ENCODE peak calls at places on chromosomes 7 and 10, in five cellular contexts. R, H, N, P and I are unnamed samples.

GRCh38 chr7:114426824-114427223 is 12.2 kb downstream of the FOXP2 start:
- DNase-seq in R (no peak), H (no peak), N (no peak), P (peak; percentile 44), I (no peak)

GRCh38 chr10:129756912-129757861 is 206.9 kb downstream of the EBF3 start:
- DNase-seq in R (no peak), H (peak; percentile 10), N (no peak), P (no peak), I (peak; percentile 67)

GRCh38 chr7:158141806-158142518 is 445.7 kb downstream of the PTPRN2 start:
- DNase-seq in R (no peak), H (no peak), N (no peak), P (no peak), I (no peak)

GRCh38 chr10:70109064-70109729 is 23.4 kb downstream of the AIFM2 start:
- DNase-seq in R (no peak), H (no peak), N (no peak), P (no peak), I (no peak)

GRCh38 chr7:143514487-143514886 is 36.8 kb downstream of the TAS2R41 start:
- DNase-seq in R (no peak), H (no peak), N (no peak), P (no peak), I (no peak)

GRCh38 chr7:106462914-106463482 is 178.2 kb upstream of the NAMPT start:
- DNase-seq in R (no peak), H (no peak), N (no peak), P (no peak), I (no peak)

GRCh38 chr10:35059486-35059885 is 30.7 kb downstream of the CUL2 start:
- DNase-seq in R (no peak), H (no peak), N (no peak), P (no peak), I (no peak)

GRCh38 chr10:26437637-26438461 is at the start of gene APBB1IP:
- DNase-seq in R (no peak), H (peak; percentile 89), N (no peak), P (no peak), I (peak; percentile 96)

GRCh38 chr7:106959753-106960152 is 84.8 kb upstream of the PRKAR2B start:
- DNase-seq in R (peak; percentile 35), H (no peak), N (no peak), P (no peak), I (no peak)

GRCh38 chr10:131834152-131834810 is 66.5 kb upstream of the PPP2R2D start:
- DNase-seq in R (no peak), H (no peak), N (no peak), P (no peak), I (no peak)

GRCh38 chr10:132948351-132948750 is 6.0 kb upstream of the CFAP46 start:
- DNase-seq in R (no peak), H (no peak), N (no peak), P (no peak), I (peak; percentile 69)

GRCh38 chr7:43164757-43165156 is 52.3 kb downstream of the HECW1 start:
- DNase-seq in R (no peak), H (no peak), N (peak; percentile 33), P (peak; percentile 77), I (no peak)

GRCh38 chr7:90165724-90166123 is 11.5 kb downstream of the STEAP1 start:
- DNase-seq in R (no peak), H (no peak), N (no peak), P (no peak), I (no peak)

GRCh38 chr10:90352288-90352687 is 505.6 kb downstream of the HTR7 start:
- DNase-seq in R (no peak), H (no peak), N (no peak), P (no peak), I (no peak)

GRCh38 chr10:132107947-132108877 is 42.5 kb downstream of the JAKMIP3 start:
- DNase-seq in R (no peak), H (no peak), N (no peak), P (no peak), I (peak; percentile 71)

GRCh38 chr10:124075116-124075955 is 18.1 kb downstream of the CHST15 start:
- DNase-seq in R (no peak), H (no peak), N (no peak), P (no peak), I (no peak)

GRCh38 chr10:49282879-49283321 is 16.1 kb upstream of the C10orf71 start:
- DNase-seq in R (no peak), H (no peak), N (no peak), P (no peak), I (peak; percentile 83)

GRCh38 chr7:149772821-149773425 is 465 bp downstream of the ZNF467 start:
- DNase-seq in R (peak; percentile 29), H (no peak), N (no peak), P (no peak), I (no peak)

GRCh38 chr7:34849163-34849960 is 187.9 kb downstream of the DPY19L1 start:
- DNase-seq in R (no peak), H (no peak), N (no peak), P (no peak), I (no peak)

GRCh38 chr7:131170440-131171105 is 157.1 kb upstream of the MKLN1 start:
- DNase-seq in R (no peak), H (no peak), N (no peak), P (no peak), I (no peak)

GRCh38 chr10:25405871-25406270 is 231.1 kb downstream of the GPR158 start:
- DNase-seq in R (no peak), H (no peak), N (no peak), P (peak; percentile 6), I (no peak)

GRCh38 chr7:87876759-87877234 is 504 bp downstream of the DBF4 start:
- DNase-seq in R (peak; percentile 46), H (peak; percentile 44), N (peak; percentile 9), P (peak; percentile 41), I (peak; percentile 79)

GRCh38 chr10:75952093-75952492 is 520.7 kb downstream of the LRMDA start:
- DNase-seq in R (no peak), H (no peak), N (no peak), P (no peak), I (no peak)

GRCh38 chr10:116796910-116797513 is 52.3 kb upstream of the ENO4 start:
- DNase-seq in R (peak; percentile 74), H (peak; percentile 19), N (peak; percentile 72), P (peak; percentile 43), I (no peak)

GRCh38 chr7:1046722-1047679 is 2.7 kb downstream of the GPR146 start:
- DNase-seq in R (no peak), H (no peak), N (no peak), P (no peak), I (no peak)

GRCh38 chr7:13240349-13240748 is 552.9 kb downstream of the ARL4A start:
- DNase-seq in R (no peak), H (no peak), N (no peak), P (peak; percentile 96), I (no peak)

GRCh38 chr10:124646483-124647352 is 97.5 kb downstream of the FAM53B start:
- DNase-seq in R (peak; percentile 81), H (no peak), N (no peak), P (peak; percentile 36), I (peak; percentile 87)

GRCh38 chr10:129864601-129865126 is 99.4 kb downstream of the EBF3 start:
- DNase-seq in R (peak; percentile 29), H (no peak), N (no peak), P (no peak), I (no peak)

GRCh38 chr10:127313996-127314700 is 117.8 kb upstream of the INSYN2A start:
- DNase-seq in R (no peak), H (no peak), N (no peak), P (no peak), I (no peak)

GRCh38 chr10:26854524-26854923 is 6.2 kb downstream of the ABI1 start:
- DNase-seq in R (no peak), H (no peak), N (no peak), P (no peak), I (no peak)

GRCh38 chr7:152127229-152127628 is 101.8 kb downstream of the GALNT11 start:
- DNase-seq in R (no peak), H (no peak), N (no peak), P (no peak), I (no peak)